ENCODE peak calls at places on chromosomes 2 and 18, in nine cellular contexts. One of them, this sample, is unnamed.

GRCh38 chr2:201909961-201910361 is 103.6 kb downstream of the CDK15 start:
- DNase-seq in mesendoderm: no peak
- DNase-seq in left lung: no peak
- DNase-seq in H9: no peak
- DNase-seq in astrocyte: peak; percentile 68
- DNase-seq in neural progenitor cell: no peak
- DNase-seq in right lobe of liver: no peak
- DNase-seq in tibial nerve: no peak
- DNase-seq in uterus: no peak
- DNase-seq in this sample: no peak

GRCh38 chr2:101341421-101341820 is 32.9 kb upstream of the RNF149 start:
- DNase-seq in mesendoderm: peak; percentile 26
- DNase-seq in left lung: no peak
- DNase-seq in H9: peak; percentile 74
- DNase-seq in astrocyte: no peak
- DNase-seq in neural progenitor cell: no peak
- DNase-seq in right lobe of liver: no peak
- DNase-seq in tibial nerve: no peak
- DNase-seq in uterus: no peak
- DNase-seq in this sample: peak; percentile 72

GRCh38 chr18:59624384-59624760 is 72.9 kb downstream of the CCBE1 start:
- DNase-seq in mesendoderm: no peak
- DNase-seq in left lung: no peak
- DNase-seq in H9: no peak
- DNase-seq in astrocyte: no peak
- DNase-seq in neural progenitor cell: no peak
- DNase-seq in right lobe of liver: no peak
- DNase-seq in tibial nerve: no peak
- DNase-seq in uterus: no peak
- DNase-seq in this sample: no peak

GRCh38 chr2:55518846-55519167 is 711 bp upstream of the CFAP36 start:
- DNase-seq in mesendoderm: peak; percentile 64
- DNase-seq in left lung: no peak
- DNase-seq in H9: no peak
- DNase-seq in astrocyte: no peak
- DNase-seq in neural progenitor cell: peak; percentile 67
- DNase-seq in right lobe of liver: no peak
- DNase-seq in tibial nerve: no peak
- DNase-seq in uterus: no peak
- DNase-seq in this sample: no peak

GRCh38 chr2:55118643-55119065 is 68.4 kb upstream of the RTN4 start:
- DNase-seq in mesendoderm: peak; percentile 58
- DNase-seq in left lung: no peak
- DNase-seq in H9: no peak
- DNase-seq in astrocyte: no peak
- DNase-seq in neural progenitor cell: no peak
- DNase-seq in right lobe of liver: no peak
- DNase-seq in tibial nerve: no peak
- DNase-seq in uterus: no peak
- DNase-seq in this sample: no peak

GRCh38 chr2:157363612-157364101 is 38.0 kb upstream of the ERMN start:
- DNase-seq in mesendoderm: no peak
- DNase-seq in left lung: no peak
- DNase-seq in H9: no peak
- DNase-seq in astrocyte: no peak
- DNase-seq in neural progenitor cell: no peak
- DNase-seq in right lobe of liver: no peak
- DNase-seq in tibial nerve: no peak
- DNase-seq in uterus: no peak
- DNase-seq in this sample: no peak

GRCh38 chr2:222423632-222424280 is 587 bp upstream of the SGPP2 start:
- DNase-seq in mesendoderm: no peak
- DNase-seq in left lung: peak; percentile 56
- DNase-seq in H9: peak; percentile 34
- DNase-seq in astrocyte: no peak
- DNase-seq in neural progenitor cell: no peak
- DNase-seq in right lobe of liver: no peak
- DNase-seq in tibial nerve: no peak
- DNase-seq in uterus: no peak
- DNase-seq in this sample: no peak

GRCh38 chr2:207107551-207107950 is 58.2 kb downstream of the KLF7 start:
- DNase-seq in mesendoderm: no peak
- DNase-seq in left lung: no peak
- DNase-seq in H9: no peak
- DNase-seq in astrocyte: no peak
- DNase-seq in neural progenitor cell: no peak
- DNase-seq in right lobe of liver: no peak
- DNase-seq in tibial nerve: no peak
- DNase-seq in uterus: no peak
- DNase-seq in this sample: no peak

GRCh38 chr2:181784556-181784955 is 104.2 kb upstream of the NEUROD1 start:
- DNase-seq in mesendoderm: no peak
- DNase-seq in left lung: no peak
- DNase-seq in H9: no peak
- DNase-seq in astrocyte: peak; percentile 77
- DNase-seq in neural progenitor cell: no peak
- DNase-seq in right lobe of liver: no peak
- DNase-seq in tibial nerve: no peak
- DNase-seq in uterus: no peak
- DNase-seq in this sample: no peak

GRCh38 chr2:48755473-48755872 is at the start of gene LHCGR:
- DNase-seq in mesendoderm: peak; percentile 40
- DNase-seq in left lung: no peak
- DNase-seq in H9: peak; percentile 74
- DNase-seq in astrocyte: no peak
- DNase-seq in neural progenitor cell: peak; percentile 69
- DNase-seq in right lobe of liver: peak; percentile 49
- DNase-seq in tibial nerve: no peak
- DNase-seq in uterus: no peak
- DNase-seq in this sample: peak; percentile 84

GRCh38 chr2:55618025-55618648 is 715 bp upstream of the PPP4R3B start:
- DNase-seq in mesendoderm: peak; percentile 32
- DNase-seq in left lung: no peak
- DNase-seq in H9: no peak
- DNase-seq in astrocyte: peak; percentile 18
- DNase-seq in neural progenitor cell: peak; percentile 36
- DNase-seq in right lobe of liver: no peak
- DNase-seq in tibial nerve: no peak
- DNase-seq in uterus: no peak
- DNase-seq in this sample: no peak

GRCh38 chr2:136005462-136006205 is 20.2 kb upstream of the DARS1 start:
- DNase-seq in mesendoderm: no peak
- DNase-seq in left lung: no peak
- DNase-seq in H9: no peak
- DNase-seq in astrocyte: peak; percentile 43
- DNase-seq in neural progenitor cell: no peak
- DNase-seq in right lobe of liver: no peak
- DNase-seq in tibial nerve: no peak
- DNase-seq in uterus: no peak
- DNase-seq in this sample: no peak

GRCh38 chr2:16553222-16553621 is 112.4 kb downstream of the CYRIA start:
- DNase-seq in mesendoderm: peak; percentile 53
- DNase-seq in left lung: peak; percentile 34
- DNase-seq in H9: peak; percentile 37
- DNase-seq in astrocyte: peak; percentile 2
- DNase-seq in neural progenitor cell: peak; percentile 73
- DNase-seq in right lobe of liver: no peak
- DNase-seq in tibial nerve: no peak
- DNase-seq in uterus: peak; percentile 33
- DNase-seq in this sample: peak; percentile 74

GRCh38 chr2:125424386-125424785 is 1231.6 kb upstream of the GYPC start:
- DNase-seq in mesendoderm: no peak
- DNase-seq in left lung: no peak
- DNase-seq in H9: no peak
- DNase-seq in astrocyte: no peak
- DNase-seq in neural progenitor cell: peak; percentile 51
- DNase-seq in right lobe of liver: no peak
- DNase-seq in tibial nerve: no peak
- DNase-seq in uterus: no peak
- DNase-seq in this sample: no peak

GRCh38 chr18:47510831-47511230 is 259.4 kb upstream of the SKOR2 start:
- DNase-seq in mesendoderm: no peak
- DNase-seq in left lung: no peak
- DNase-seq in H9: no peak
- DNase-seq in astrocyte: no peak
- DNase-seq in neural progenitor cell: no peak
- DNase-seq in right lobe of liver: no peak
- DNase-seq in tibial nerve: no peak
- DNase-seq in uterus: no peak
- DNase-seq in this sample: no peak

GRCh38 chr2:12376025-12376424 is 340.7 kb upstream of the TRIB2 start:
- DNase-seq in mesendoderm: no peak
- DNase-seq in left lung: no peak
- DNase-seq in H9: no peak
- DNase-seq in astrocyte: no peak
- DNase-seq in neural progenitor cell: no peak
- DNase-seq in right lobe of liver: no peak
- DNase-seq in tibial nerve: no peak
- DNase-seq in uterus: no peak
- DNase-seq in this sample: no peak

GRCh38 chr2:58634653-58635347 is 393.7 kb upstream of the FANCL start:
- DNase-seq in mesendoderm: peak; percentile 86
- DNase-seq in left lung: no peak
- DNase-seq in H9: no peak
- DNase-seq in astrocyte: peak; percentile 8
- DNase-seq in neural progenitor cell: no peak
- DNase-seq in right lobe of liver: no peak
- DNase-seq in tibial nerve: no peak
- DNase-seq in uterus: no peak
- DNase-seq in this sample: peak; percentile 67

GRCh38 chr2:147696426-147696825 is 148.4 kb upstream of the ACVR2A start:
- DNase-seq in mesendoderm: no peak
- DNase-seq in left lung: no peak
- DNase-seq in H9: no peak
- DNase-seq in astrocyte: peak; percentile 7
- DNase-seq in neural progenitor cell: no peak
- DNase-seq in right lobe of liver: no peak
- DNase-seq in tibial nerve: no peak
- DNase-seq in uterus: no peak
- DNase-seq in this sample: no peak

GRCh38 chr18:10041180-10041579 is 127.4 kb downstream of the VAPA start:
- DNase-seq in mesendoderm: no peak
- DNase-seq in left lung: no peak
- DNase-seq in H9: no peak
- DNase-seq in astrocyte: no peak
- DNase-seq in neural progenitor cell: no peak
- DNase-seq in right lobe of liver: no peak
- DNase-seq in tibial nerve: peak; percentile 53
- DNase-seq in uterus: peak; percentile 92
- DNase-seq in this sample: peak; percentile 17

GRCh38 chr2:40004336-40004735 is 225.3 kb upstream of the THUMPD2 start:
- DNase-seq in mesendoderm: no peak
- DNase-seq in left lung: no peak
- DNase-seq in H9: no peak
- DNase-seq in astrocyte: no peak
- DNase-seq in neural progenitor cell: no peak
- DNase-seq in right lobe of liver: no peak
- DNase-seq in tibial nerve: no peak
- DNase-seq in uterus: no peak
- DNase-seq in this sample: no peak

DNA sequence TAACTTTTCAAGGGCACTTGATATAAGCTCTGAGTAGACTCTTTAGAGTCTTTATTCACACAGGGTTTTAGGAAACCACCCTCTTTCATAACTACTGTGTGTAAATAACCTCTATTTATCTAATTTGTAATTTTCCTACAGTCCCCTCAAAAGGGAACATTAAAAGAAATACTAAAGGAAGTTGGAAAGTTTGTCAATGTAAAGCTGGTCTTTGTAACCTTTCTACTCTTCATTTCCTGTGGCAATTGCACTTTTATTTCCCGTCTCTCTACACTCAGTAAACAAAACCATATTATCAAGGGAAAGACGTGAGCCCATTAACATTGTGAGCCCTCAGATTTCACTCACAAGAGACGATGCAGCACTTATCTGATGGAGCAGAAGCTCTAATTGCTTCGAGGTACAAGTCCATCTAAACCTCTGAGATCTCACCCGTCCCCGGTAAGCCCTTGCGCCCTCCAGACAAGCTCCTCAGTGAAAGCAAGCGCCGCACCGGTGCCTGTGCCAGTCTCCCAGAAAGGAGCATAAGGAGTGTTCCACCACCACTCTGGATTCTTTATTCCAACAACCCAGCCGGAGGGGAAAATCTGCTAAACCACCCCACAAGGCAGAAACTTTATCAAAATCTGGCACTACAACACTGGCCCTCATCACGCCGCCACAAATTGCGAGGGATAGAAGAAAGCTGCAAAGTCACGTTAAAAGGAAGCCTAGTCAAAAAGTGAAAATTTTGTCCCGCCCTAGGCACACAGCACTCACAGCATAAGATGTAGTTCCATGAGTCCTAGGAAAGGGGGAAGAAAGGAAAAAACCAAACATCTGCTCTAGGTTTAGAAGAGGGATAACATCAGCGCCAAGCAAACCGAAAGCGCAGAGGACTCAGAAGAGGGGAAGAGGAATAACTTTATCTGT is 906 bp upstream of the HOXD1 start:
- DNase-seq in mesendoderm: no peak
- DNase-seq in left lung: no peak
- DNase-seq in H9: peak; percentile 44
- DNase-seq in astrocyte: no peak
- DNase-seq in neural progenitor cell: peak; percentile 16
- DNase-seq in right lobe of liver: no peak
- DNase-seq in tibial nerve: no peak
- DNase-seq in uterus: no peak
- DNase-seq in this sample: peak; percentile 74
- H3K27me3 ChIP-seq in mesendoderm: peaks cover 31% of the 10 kb centered on the region
- H3K27me3 ChIP-seq in left lung: peaks cover 49% of the 10 kb centered on the region
- H3K27me3 ChIP-seq in H9: peaks cover 78% of the 10 kb centered on the region
- H3K27me3 ChIP-seq in astrocyte: peaks cover 60% of the 10 kb centered on the region
- H3K27me3 ChIP-seq in neural progenitor cell: peaks cover 100% of the 10 kb centered on the region
- H3K27me3 ChIP-seq in right lobe of liver: peaks cover 43% of the 10 kb centered on the region
- H3K27me3 ChIP-seq in tibial nerve: peaks cover 87% of the 10 kb centered on the region
- H3K27me3 ChIP-seq in uterus: no peaks in the 10 kb centered on the region
- H3K27me3 ChIP-seq in this sample: peaks cover 100% of the 10 kb centered on the region

GRCh38 chr2:31254237-31255203 is 20.6 kb downstream of the EHD3 start:
- DNase-seq in mesendoderm: no peak
- DNase-seq in left lung: no peak
- DNase-seq in H9: no peak
- DNase-seq in astrocyte: no peak
- DNase-seq in neural progenitor cell: no peak
- DNase-seq in right lobe of liver: no peak
- DNase-seq in tibial nerve: no peak
- DNase-seq in uterus: no peak
- DNase-seq in this sample: no peak
- H3K4me1 ChIP-seq in mesendoderm: no peaks in the 10 kb centered on the region
- H3K4me1 ChIP-seq in left lung: no peaks in the 10 kb centered on the region
- H3K4me1 ChIP-seq in H9: no peaks in the 10 kb centered on the region
- H3K4me1 ChIP-seq in astrocyte: no peaks in the 10 kb centered on the region
- H3K4me1 ChIP-seq in neural progenitor cell: peaks cover 20% of the 10 kb centered on the region
- H3K4me1 ChIP-seq in right lobe of liver: no peaks in the 10 kb centered on the region
- H3K4me1 ChIP-seq in tibial nerve: no peaks in the 10 kb centered on the region
- H3K4me1 ChIP-seq in uterus: no peaks in the 10 kb centered on the region
- H3K4me1 ChIP-seq in this sample: no peaks in the 10 kb centered on the region

GRCh38 chr2:82811946-82812345 is 1647.1 kb downstream of the SUCLG1 start:
- DNase-seq in mesendoderm: no peak
- DNase-seq in left lung: no peak
- DNase-seq in H9: no peak
- DNase-seq in astrocyte: no peak
- DNase-seq in neural progenitor cell: no peak
- DNase-seq in right lobe of liver: no peak
- DNase-seq in tibial nerve: no peak
- DNase-seq in uterus: no peak
- DNase-seq in this sample: no peak
- H3K27ac ChIP-seq in mesendoderm: no peak overlapping the region
- H3K27ac ChIP-seq in left lung: no peak overlapping the region
- H3K27ac ChIP-seq in H9: no peak overlapping the region
- H3K27ac ChIP-seq in astrocyte: no peak overlapping the region
- H3K27ac ChIP-seq in neural progenitor cell: no peak overlapping the region
- H3K27ac ChIP-seq in right lobe of liver: no peak overlapping the region
- H3K27ac ChIP-seq in tibial nerve: no peak overlapping the region
- H3K27ac ChIP-seq in uterus: no peak overlapping the region
- H3K27ac ChIP-seq in this sample: no peak overlapping the region

GRCh38 chr2:72148975-72149555 is 1.4 kb upstream of the CYP26B1 start:
- DNase-seq in mesendoderm: peak; percentile 56
- DNase-seq in left lung: peak; percentile 43
- DNase-seq in H9: peak; percentile 63
- DNase-seq in astrocyte: no peak
- DNase-seq in neural progenitor cell: peak; percentile 78
- DNase-seq in right lobe of liver: peak; percentile 52
- DNase-seq in tibial nerve: peak; percentile 42
- DNase-seq in uterus: peak; percentile 14
- DNase-seq in this sample: peak; percentile 80
- H3K27me3 ChIP-seq in mesendoderm: peaks cover 33% of the 10 kb centered on the region
- H3K27me3 ChIP-seq in left lung: peaks cover 53% of the 10 kb centered on the region
- H3K27me3 ChIP-seq in H9: peaks cover 53% of the 10 kb centered on the region
- H3K27me3 ChIP-seq in astrocyte: peaks cover 64% of the 10 kb centered on the region
- H3K27me3 ChIP-seq in neural progenitor cell: peaks cover 88% of the 10 kb centered on the region
- H3K27me3 ChIP-seq in right lobe of liver: peaks cover 41% of the 10 kb centered on the region
- H3K27me3 ChIP-seq in tibial nerve: peaks cover 63% of the 10 kb centered on the region
- H3K27me3 ChIP-seq in uterus: peaks cover 34% of the 10 kb centered on the region
- H3K27me3 ChIP-seq in this sample: peaks cover 81% of the 10 kb centered on the region